ENCODE peak calls at places on chromosomes 16 and 17, in four cellular contexts. V, L, D and E are unnamed samples.

GRCh38 chr16:82990155-82990554 is 363.4 kb downstream of the CDH13 start:
- DNase-seq in D (no peak), V (no peak), L (no peak), E (no peak)

GRCh38 chr17:36849871-36850348 is 87.4 kb upstream of the LHX1 start:
- DNase-seq in L (peak; percentile 28), V (peak; percentile 14), D (no peak), E (no peak)

GRCh38 chr17:80030730-80031410 is 4.8 kb downstream of the TBC1D16 start:
- DNase-seq in D (no peak), V (no peak), L (no peak), E (peak; percentile 89)

GRCh38 chr17:68453991-68454665 is 3.2 kb downstream of the WIPI1 start:
- DNase-seq in V (no peak), D (no peak), L (no peak), E (no peak)

GRCh38 chr16:85555549-85556455 is 57.3 kb upstream of the GSE1 start:
- DNase-seq in D (peak; percentile 54), L (no peak), V (peak; percentile 48), E (no peak)

GRCh38 chr17:57354669-57355068 is 98.3 kb downstream of the MSI2 start:
- DNase-seq in D (no peak), V (no peak), L (no peak), E (no peak)

GRCh38 chr17:77778636-77779524 is 179.6 kb upstream of the TNRC6C start:
- DNase-seq in V (no peak), L (no peak), D (peak; percentile 71), E (no peak)

GRCh38 chr17:75428775-75429469 is 23.4 kb upstream of the GRB2 start:
- DNase-seq in L (no peak), D (no peak), V (no peak), E (no peak)

GRCh38 chr17:45168991-45169752 is 7.5 kb downstream of the HEXIM2 start:
- DNase-seq in L (no peak), V (no peak), D (no peak), E (no peak)

GRCh38 chr16:50719401-50720337 is 22.2 kb upstream of the CYLD start:
- DNase-seq in V (no peak), D (no peak), L (no peak), E (no peak)

GRCh38 chr16:68707341-68708152 is 29.5 kb upstream of the CDH1 start:
- DNase-seq in L (no peak), V (no peak), D (peak; percentile 38), E (no peak)

GRCh38 chr17:42177684-42178083 is 3.3 kb downstream of the KCNH4 start:
- DNase-seq in L (no peak), D (no peak), V (no peak), E (no peak)

GRCh38 chr17:3892095-3892998 is 506 bp downstream of the CAMKK1 start:
- DNase-seq in L (peak; percentile 40), V (peak; percentile 32), D (peak; percentile 78), E (peak; percentile 66)

GRCh38 chr16:50821586-50821985 is 79.7 kb downstream of the CYLD start:
- DNase-seq in D (no peak), V (no peak), L (no peak), E (no peak)

GRCh38 chr17:82984751-82985435 is 94.5 kb upstream of the METRNL start:
- DNase-seq in V (no peak), L (no peak), D (no peak), E (peak; percentile 41)

GRCh38 chr17:41065829-41066624 is at the start of gene KRTAP2-4:
- DNase-seq in D (no peak), V (no peak), L (no peak), E (no peak)

GRCh38 chr17:76888661-76889060 is 20.5 kb downstream of the MGAT5B start:
- DNase-seq in V (no peak), D (no peak), L (no peak), E (no peak)

GRCh38 chr16:55323637-55324490 is at the start of gene IRX6:
- DNase-seq in V (peak; percentile 76), D (peak; percentile 51), L (no peak), E (no peak)

GRCh38 chr17:74432484-74433391 is 850 bp downstream of the GPRC5C start:
- DNase-seq in D (no peak), L (no peak), V (no peak), E (peak; percentile 45)

GRCh38 chr16:58047557-58048348 is 22.2 kb downstream of the MMP15 start:
- DNase-seq in V (no peak), L (no peak), D (no peak), E (no peak)

GRCh38 chr17:57545836-57546305 is 199.2 kb downstream of the CCDC182 start:
- DNase-seq in V (no peak), L (no peak), D (no peak), E (no peak)

GRCh38 chr17:74870512-74870911 is 2.3 kb downstream of the FDXR start:
- DNase-seq in L (no peak), D (no peak), V (no peak), E (no peak)

GRCh38 chr16:27429981-27430441 is 28.0 kb downstream of the IL21R start:
- DNase-seq in L (no peak), D (no peak), V (peak; percentile 4), E (peak; percentile 33)

GRCh38 chr17:29039764-29040598 is 3.0 kb upstream of the PIPOX start:
- DNase-seq in V (no peak), L (no peak), D (no peak), E (no peak)

GRCh38 chr17:8994319-8994718 is 27.0 kb upstream of the NTN1 start:
- DNase-seq in D (peak; percentile 73), V (peak; percentile 63), L (peak; percentile 56), E (peak; percentile 76)

GRCh38 chr17:62933986-62934385 is 32.0 kb upstream of the TANC2 start:
- DNase-seq in V (no peak), L (no peak), D (no peak), E (no peak)

GRCh38 chr16:46607529-46607928 is 13.7 kb downstream of the SHCBP1 start:
- DNase-seq in L (no peak), D (no peak), V (no peak), E (no peak)

GRCh38 chr16:84421081-84421937 is 53.0 kb downstream of the ATP2C2 start:
- DNase-seq in D (no peak), L (no peak), V (no peak), E (no peak)

GRCh38 chr17:77451271-77451893 is 310.6 kb downstream of the SEC14L1 start:
- DNase-seq in V (no peak), L (no peak), D (peak; percentile 77), E (no peak)

GRCh38 chr17:74484066-74484465 is 17.6 kb downstream of the CD300A start:
- DNase-seq in L (no peak), D (no peak), V (no peak), E (no peak)

GRCh38 chr17:67765623-67766022 is 47.9 kb downstream of the NOL11 start:
- DNase-seq in D (no peak), L (no peak), V (no peak), E (no peak)

GRCh38 chr17:61296058-61296457 is 103.6 kb upstream of the TBX2 start:
- DNase-seq in L (no peak), D (no peak), V (no peak), E (no peak)

GRCh38 chr17:43171761-43172487 is 910 bp downstream of the NBR1 start:
- DNase-seq in D (no peak), V (no peak), L (no peak), E (no peak)

GRCh38 chr17:64676763-64677162 is 14.7 kb upstream of the SMURF2 start:
- DNase-seq in L (no peak), D (no peak), V (no peak), E (no peak)

GRCh38 chr17:8665681-8666080 is 35.2 kb upstream of the MYH10 start:
- DNase-seq in V (no peak), L (no peak), D (no peak), E (no peak)

GRCh38 chr17:61276806-61277205 is 122.8 kb upstream of the TBX2 start:
- DNase-seq in L (no peak), D (no peak), V (no peak), E (no peak)

GRCh38 chr16:81201267-81201666 is 37.2 kb upstream of the BCO1 start:
- DNase-seq in D (no peak), V (no peak), L (no peak), E (peak; percentile 89)

GRCh38 chr17:1186214-1186820 is 6.5 kb upstream of the ABR start:
- DNase-seq in L (no peak), D (no peak), V (no peak), E (no peak)

GRCh38 chr17:10234033-10234432 is 35.6 kb upstream of the GAS7 start:
- DNase-seq in V (no peak), D (no peak), L (no peak), E (no peak)

GRCh38 chr16:23424292-23424958 is 28.6 kb downstream of the COG7 start:
- DNase-seq in V (no peak), L (no peak), D (no peak), E (no peak)